ENCODE peak calls at places on chromosome 7, in four cellular contexts. Z is BE2C, M is cardiac fibroblast, N is mesothelial cell of epicardium. I is an unnamed sample.

GRCh38 chr7:6071406-6071805 is 40.2 kb downstream of the ANKRD61 start:
- DNase-seq in Z (no peak), M (no peak), N (no peak), I (no peak)

GRCh38 chr7:47597379-47597778 is 15.5 kb upstream of the TNS3 start:
- DNase-seq in Z (no peak), M (no peak), N (no peak), I (no peak)

GRCh38 chr7:73978681-73979563 is 49.1 kb upstream of the ELN start:
- DNase-seq in Z (peak; percentile 62), N (no peak), M (peak; percentile 50), I (no peak)

GRCh38 chr7:13099197-13099795 is 411.9 kb downstream of the ARL4A start:
- DNase-seq in N (no peak), Z (no peak), M (peak; percentile 63), I (no peak)

GRCh38 chr7:44881610-44882009 is 3.7 kb downstream of the PURB start:
- DNase-seq in M (peak; percentile 77), N (no peak), Z (no peak), I (no peak)

GRCh38 chr7:150891740-150892139 is 39.4 kb downstream of the AOC1 start:
- DNase-seq in Z (no peak), M (no peak), N (no peak), I (no peak)

GRCh38 chr7:80372415-80372814 is 139.4 kb downstream of the GNAT3 start:
- DNase-seq in Z (no peak), M (peak; percentile 66), N (no peak), I (no peak)

GRCh38 chr7:16422917-16423316 is 1.6 kb upstream of the CRPPA start:
- DNase-seq in M (no peak), N (no peak), Z (no peak), I (no peak)

GRCh38 chr7:2510909-2511768 is 8.4 kb upstream of the LFNG start:
- DNase-seq in N (no peak), M (no peak), Z (no peak), I (peak; percentile 80)

GRCh38 chr7:84783161-84783803 is 403.6 kb downstream of the SEMA3D start:
- DNase-seq in M (peak; percentile 24), Z (no peak), N (no peak), I (no peak)

GRCh38 chr7:82413237-82413636 is 30.3 kb downstream of the CACNA2D1 start:
- DNase-seq in Z (peak; percentile 78), N (no peak), M (peak; percentile 72), I (no peak)

GRCh38 chr7:102061981-102062390 is 224.7 kb upstream of the SH2B2 start:
- DNase-seq in N (no peak), M (no peak), Z (peak; percentile 38), I (peak; percentile 57)

GRCh38 chr7:98869374-98870070 is at the start of gene TMEM130:
- DNase-seq in Z (no peak), N (peak; percentile 65), M (peak; percentile 18), I (peak; percentile 37)

GRCh38 chr7:55574062-55574717 is 1.9 kb upstream of the VOPP1 start:
- DNase-seq in M (peak; percentile 44), Z (no peak), N (peak; percentile 19), I (no peak)

GRCh38 chr7:120691915-120692314 is 166.0 kb downstream of the TSPAN12 start:
- DNase-seq in N (no peak), Z (no peak), M (peak; percentile 4), I (no peak)

GRCh38 chr7:140672382-140673062 is at the start of gene ADCK2:
- DNase-seq in N (peak; percentile 61), Z (peak; percentile 61), M (no peak), I (peak; percentile 66)

GRCh38 chr7:158858592-158859503 is 2.5 kb downstream of the DYNC2I1 start:
- DNase-seq in Z (no peak), M (no peak), N (no peak), I (no peak)

GRCh38 chr7:27113991-27114866 is 11.7 kb upstream of the HOXA2 start:
- DNase-seq in N (peak; percentile 79), M (no peak), Z (no peak), I (no peak)

GRCh38 chr7:105678811-105679495 is 97.7 kb upstream of the EFCAB10 start:
- DNase-seq in Z (no peak), N (no peak), M (peak; percentile 62), I (peak; percentile 42)

GRCh38 chr7:82247814-82248433 is 195.7 kb downstream of the CACNA2D1 start:
- DNase-seq in M (peak; percentile 42), N (no peak), Z (no peak), I (no peak)

GRCh38 chr7:21041252-21041651 is 254.6 kb upstream of the SP8 start:
- DNase-seq in Z (no peak), M (no peak), N (no peak), I (no peak)

GRCh38 chr7:132403465-132404110 is 172.7 kb downstream of the PLXNA4 start:
- DNase-seq in M (no peak), N (no peak), Z (no peak), I (no peak)

GRCh38 chr7:57775396-57776088 is 325.6 kb downstream of the ZNF716 start:
- DNase-seq in N (no peak), Z (no peak), M (no peak), I (no peak)

GRCh38 chr7:5636914-5637313 is 144.5 kb downstream of the RNF216 start:
- DNase-seq in M (peak; percentile 88), Z (no peak), N (no peak), I (no peak)

GRCh38 chr7:64888561-64888900 is 14.5 kb upstream of the ZNF273 start:
- DNase-seq in M (no peak), N (no peak), Z (no peak), I (no peak)

GRCh38 chr7:1646957-1647891 is 22.9 kb upstream of the ELFN1 start:
- DNase-seq in M (peak; percentile 66), Z (peak; percentile 83), N (no peak), I (no peak)

GRCh38 chr7:148334441-148334956 is 256.1 kb upstream of the C7orf33 start:
- DNase-seq in Z (no peak), N (no peak), M (no peak), I (no peak)

GRCh38 chr7:78018541-78019456 is 220.2 kb downstream of the PHTF2 start:
- DNase-seq in Z (peak; percentile 47), M (peak; percentile 68), N (peak; percentile 39), I (no peak)

GRCh38 chr7:107179326-107180163 is 10.7 kb downstream of the HBP1 start:
- DNase-seq in Z (no peak), M (peak; percentile 40), N (no peak), I (no peak)

GRCh38 chr7:136166521-136166920 is 189.4 kb upstream of the MTPN start:
- DNase-seq in N (no peak), M (no peak), Z (no peak), I (no peak)

GRCh38 chr7:81075150-81075549 is 156.3 kb upstream of the SEMA3C start:
- DNase-seq in Z (no peak), M (peak; percentile 43), N (no peak), I (no peak)

GRCh38 chr7:152617056-152617455 is 58.9 kb downstream of the XRCC2 start:
- DNase-seq in N (no peak), Z (no peak), M (no peak), I (no peak)

GRCh38 chr7:99027841-99028240 is 116.1 kb downstream of the SMURF1 start:
- DNase-seq in Z (no peak), M (no peak), N (no peak), I (no peak)

GRCh38 chr7:23404546-23405239 is 65.6 kb downstream of the IGF2BP3 start:
- DNase-seq in Z (no peak), M (no peak), N (no peak), I (no peak)

GRCh38 chr7:99201027-99201426 is 6.9 kb downstream of the KPNA7 start:
- DNase-seq in Z (no peak), M (peak; percentile 90), N (no peak), I (no peak)

GRCh38 chr7:38938589-38938988 is 29.6 kb upstream of the VPS41 start:
- DNase-seq in Z (no peak), M (no peak), N (no peak), I (no peak)

GRCh38 chr7:93150200-93150835 is 2.1 kb upstream of the SAMD9L start:
- DNase-seq in N (no peak), M (peak; percentile 65), Z (no peak), I (no peak)

GRCh38 chr7:85695041-85695990 is 508.5 kb upstream of the SEMA3D start:
- DNase-seq in N (no peak), Z (no peak), M (peak; percentile 13), I (no peak)

GRCh38 chr7:84204655-84205054 is 10.1 kb upstream of the SEMA3A start:
- DNase-seq in M (peak; percentile 59), Z (no peak), N (no peak), I (no peak)

DNA sequence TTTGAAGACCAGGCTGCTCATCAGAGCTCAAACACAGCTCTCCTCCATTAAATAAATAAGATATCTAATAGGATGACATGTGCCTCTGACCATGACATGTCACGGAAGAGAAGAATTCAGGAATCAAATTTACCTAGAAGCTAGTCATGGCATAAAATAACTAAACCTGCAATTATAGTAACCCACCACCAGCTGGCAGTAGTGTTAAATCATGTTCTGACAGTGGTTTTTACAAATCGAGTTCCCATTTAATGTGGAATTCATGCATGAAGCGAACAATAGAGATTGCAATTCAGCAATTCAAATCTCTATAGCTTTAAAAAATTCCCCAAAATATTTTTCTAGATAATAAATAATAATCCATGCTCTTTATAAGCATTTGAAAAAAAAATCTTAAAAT is 74.6 kb upstream of the IKZF1 start:
- DNase-seq in M (peak; percentile 19), N (no peak), Z (no peak), I (no peak)
- TF ChIP-seq CTCF in M (peak; percentile 37), N (peak; percentile 41), Z (peak; percentile 64), I (no peak)

DNA sequence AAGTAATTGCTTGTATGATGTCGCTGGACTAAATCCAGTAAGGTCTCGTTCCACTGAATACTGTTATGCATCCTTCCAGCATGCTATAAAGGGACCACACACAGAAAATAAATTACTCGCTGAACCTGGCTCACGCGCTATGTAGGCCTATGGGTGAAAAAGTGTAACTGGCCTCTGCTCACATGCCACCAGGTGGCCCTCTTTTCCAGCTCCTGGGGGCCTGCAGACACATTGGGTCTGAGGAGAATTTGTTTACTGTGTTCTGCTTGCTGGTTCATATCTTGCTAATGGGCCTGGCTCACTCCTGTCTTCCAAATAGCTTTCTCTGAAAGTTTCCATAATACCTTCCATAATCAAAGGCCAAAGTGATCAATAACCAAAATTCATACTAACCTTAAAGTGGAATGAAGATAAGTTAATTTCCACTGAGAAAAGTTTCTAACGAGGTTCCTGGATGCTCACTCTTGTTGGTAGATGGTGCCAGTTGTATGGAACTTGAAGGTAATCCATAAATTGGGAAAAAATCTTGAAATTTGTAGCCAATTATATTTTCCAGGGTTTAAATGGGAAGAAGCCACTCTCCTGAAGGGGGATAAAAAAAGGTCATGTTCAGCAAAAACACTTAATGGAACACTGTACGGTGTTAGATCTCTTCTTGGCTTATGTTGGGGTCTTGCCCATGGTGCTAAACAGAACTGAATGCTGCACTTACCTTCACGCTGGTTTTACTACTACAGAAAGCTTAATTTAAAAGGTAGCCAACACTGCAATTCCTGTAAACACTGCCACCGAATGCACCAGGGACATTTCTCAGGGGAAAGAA is 27.0 kb upstream of the ZPBP start:
- DNase-seq in M (no peak), N (no peak), Z (peak; percentile 19), I (no peak)
- TF ChIP-seq CTCF in M (no peak), N (no peak), Z (peak; percentile 50), I (no peak)

DNA sequence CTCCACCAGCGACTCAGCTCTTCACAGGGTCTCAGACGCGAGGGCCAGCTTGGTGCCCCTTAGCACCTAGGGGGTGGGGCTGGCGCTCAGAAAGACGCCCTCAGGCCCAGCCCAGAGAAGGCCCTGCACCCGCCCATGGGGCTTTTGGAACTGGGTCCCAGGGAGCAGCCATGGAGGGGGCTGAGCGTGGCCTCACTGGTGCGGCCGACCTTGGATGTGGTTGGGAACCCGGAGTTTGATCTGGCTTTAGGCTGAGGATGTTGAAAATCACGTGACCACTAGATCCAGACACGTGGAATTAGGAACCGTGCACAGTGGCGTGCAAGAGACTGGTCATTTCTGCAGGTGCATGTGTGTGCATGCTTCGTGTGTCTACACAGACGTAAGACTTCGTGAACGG is 185.4 kb downstream of the DNAJB6 start:
- DNase-seq in M (no peak), Z (no peak), N (peak; percentile 28), I (peak; percentile 4)
- TF ChIP-seq CTCF in M (no peak), Z (no peak), N (no peak), I (no peak)

GRCh38 chr7:66140924-66141323 is 26.3 kb downstream of the CRCP start:
- DNase-seq in N (peak; percentile 45), M (peak; percentile 83), Z (peak; percentile 77), I (no peak)
- TF ChIP-seq CTCF in N (peak; percentile 13), M (peak; percentile 73), Z (peak; percentile 87), I (no peak)

I was measured in activated B cell treated with CpG ODN at 0.5 μM for 24 hours.